ENCODE peak calls at places on chromosomes 11 and 22, in nine cellular contexts. M, Z, W, H, P, B, T, R and C are unnamed samples.

GRCh38 chr11:13450832-13451397 is 12.1 kb downstream of the BTBD10 start:
- DNase-seq in T (no peak), H (no peak), Z (no peak), W (no peak), R (no peak), M (no peak), B (no peak), P (no peak), C (no peak)

GRCh38 chr11:3206128-3206921 is 12.3 kb downstream of the MRGPRG start:
- DNase-seq in B (no peak), Z (no peak), H (no peak), P (no peak), W (no peak), R (no peak), T (no peak), M (peak), C (no peak)

GRCh38 chr11:76236092-76237026 is 30.1 kb upstream of the WNT11 start:
- DNase-seq in H (peak), B (peak), W (no peak), Z (peak), P (no peak), R (peak), T (no peak), M (peak), C (peak)

GRCh38 chr22:46328797-46329196 is 6.7 kb upstream of the TRMU start:
- DNase-seq in W (no peak), H (no peak), P (no peak), T (no peak), Z (no peak), M (no peak), R (no peak), B (no peak), C (no peak)

GRCh38 chr11:71454470-71455113 is 1.6 kb downstream of the NADSYN1 start:
- DNase-seq in T (no peak), H (peak), M (peak), Z (peak), R (no peak), P (no peak), B (no peak), W (peak), C (no peak)

GRCh38 chr11:76663912-76664440 is 6.6 kb downstream of the LRRC32 start:
- DNase-seq in R (no peak), P (no peak), T (no peak), B (no peak), M (no peak), H (no peak), Z (no peak), W (no peak), C (no peak)

GRCh38 chr11:17473071-17473744 is 3.4 kb downstream of the ABCC8 start:
- DNase-seq in R (peak), P (no peak), W (no peak), B (no peak), M (peak), H (no peak), Z (peak), T (peak), C (peak)

GRCh38 chr22:48096411-48096810 is 1334.0 kb downstream of the TBC1D22A start:
- DNase-seq in B (no peak), P (no peak), R (no peak), T (no peak), M (no peak), W (no peak), H (no peak), Z (no peak), C (no peak)

GRCh38 chr11:106091480-106092123 is 14.1 kb downstream of the AASDHPPT start:
- DNase-seq in Z (peak), P (peak), M (peak), B (peak), T (no peak), H (no peak), R (peak), W (no peak), C (peak)

GRCh38 chr11:60914620-60915249 is 777 bp downstream of the TMEM109 start:
- DNase-seq in M (peak), R (peak), W (no peak), T (no peak), Z (peak), P (no peak), B (peak), H (peak), C (peak)

GRCh38 chr22:37681556-37682049 is 4.5 kb upstream of the NOL12 start:
- DNase-seq in B (peak), P (peak), H (peak), W (peak), R (peak), T (peak), M (peak), Z (peak), C (peak)

GRCh38 chr11:73439002-73439843 is 63.0 kb downstream of the RELT start:
- DNase-seq in M (no peak), T (no peak), P (no peak), H (no peak), B (no peak), W (no peak), Z (no peak), R (no peak), C (no peak)

GRCh38 chr11:1371026-1371325 is 18.8 kb upstream of the BRSK2 start:
- DNase-seq in H (no peak), P (no peak), B (no peak), M (no peak), T (no peak), R (no peak), Z (no peak), W (no peak), C (no peak)

GRCh38 chr22:25360891-25361645 is 141.6 kb downstream of the CRYBB2 start:
- DNase-seq in R (no peak), B (no peak), H (no peak), W (no peak), Z (no peak), P (no peak), T (no peak), M (no peak), C (no peak)

GRCh38 chr11:10540546-10540914 is 457 bp downstream of the RNF141 start:
- DNase-seq in R (peak), Z (no peak), T (no peak), B (no peak), W (no peak), P (peak), H (no peak), M (peak), C (peak)

GRCh38 chr11:126127284-126127845 is 64.7 kb upstream of the CDON start:
- DNase-seq in M (no peak), Z (no peak), B (no peak), T (no peak), W (no peak), R (peak), P (no peak), H (no peak), C (no peak)

GRCh38 chr11:17897495-17897894 is 115.4 kb downstream of the SERGEF start:
- DNase-seq in M (no peak), P (no peak), Z (no peak), R (no peak), B (no peak), H (no peak), T (no peak), W (no peak), C (no peak)

GRCh38 chr11:13772223-13773046 is 104.0 kb downstream of the FAR1 start:
- DNase-seq in T (peak), R (peak), W (no peak), P (peak), M (peak), H (no peak), B (peak), Z (peak), C (peak)

GRCh38 chr22:19761022-19761499 is 483 bp downstream of the TBX1 start:
- DNase-seq in W (no peak), M (no peak), R (no peak), B (no peak), T (no peak), P (no peak), H (no peak), Z (no peak), C (no peak)

GRCh38 chr22:35231585-35232084 is 25.7 kb upstream of the HMGXB4 start:
- DNase-seq in W (peak), B (peak), M (peak), R (peak), P (peak), Z (peak), H (peak), T (peak), C (peak)

GRCh38 chr11:86099727-86100320 is 30.9 kb upstream of the PICALM start:
- DNase-seq in M (peak), T (no peak), W (no peak), R (peak), B (no peak), Z (peak), P (no peak), H (no peak), C (peak)

GRCh38 chr22:50459016-50459415 is 15.8 kb downstream of the SBF1 start:
- DNase-seq in P (no peak), T (no peak), Z (no peak), B (no peak), H (no peak), R (no peak), W (no peak), M (no peak), C (no peak)

GRCh38 chr22:32536352-32536751 is 61.7 kb downstream of the FBXO7 start:
- DNase-seq in W (no peak), Z (no peak), M (no peak), B (no peak), H (no peak), T (no peak), P (no peak), R (no peak), C (no peak)

GRCh38 chr11:126628790-126629621 is 273.5 kb downstream of the ST3GAL4 start:
- DNase-seq in B (no peak), P (no peak), M (no peak), R (no peak), Z (no peak), T (no peak), W (no peak), H (no peak), C (no peak)

GRCh38 chr11:64649304-64649703 is 58.3 kb downstream of the SLC22A12 start:
- DNase-seq in P (no peak), B (no peak), M (peak), H (no peak), Z (peak), W (no peak), T (no peak), R (peak), C (peak)

GRCh38 chr11:3732671-3733070 is 61.5 kb upstream of the CHRNA10 start:
- DNase-seq in M (no peak), R (peak), Z (no peak), B (no peak), W (no peak), P (no peak), H (no peak), T (no peak), C (no peak)

GRCh38 chr11:59542142-59542810 is 30.9 kb downstream of the OR4D9 start:
- DNase-seq in T (no peak), Z (no peak), R (no peak), W (no peak), H (no peak), P (no peak), B (no peak), M (no peak), C (no peak)

GRCh38 chr11:14519692-14520085 is 497 bp downstream of the PSMA1 start:
- DNase-seq in R (no peak), W (no peak), T (no peak), P (no peak), H (no peak), M (no peak), B (no peak), Z (no peak), C (no peak)

GRCh38 chr11:134950692-134951304 is 538.8 kb upstream of the B3GAT1 start:
- DNase-seq in B (no peak), M (peak), W (no peak), T (no peak), Z (peak), P (no peak), H (no peak), R (no peak), C (no peak)